ENCODE peak calls at places on chromosome 16, in nine cellular contexts. A is prostate gland, X is stomach, F is MM.1S, U is psoas muscle, N is breast epithelium, Q is A549, T is heart left ventricle, G is esophagus squamous epithelium. Z is an unnamed sample.
A peak's percentile ranks its signal among the peaks of the same experiment; 100 is the strongest.

GRCh38 chr16:66401610-66402009 is 25.5 kb upstream of the BEAN1 start:
- DNase-seq in A (no peak), X (no peak), F (no peak), U (no peak), N (no peak), Q (no peak), T (no peak), G (no peak), Z (no peak)

GRCh38 chr16:12410842-12411490 is 392.7 kb downstream of the CPPED1 start:
- DNase-seq in A (no peak), X (no peak), F (no peak), U (no peak), N (no peak), Q (no peak), T (no peak), G (no peak), Z (no peak)

GRCh38 chr16:53261276-53261675 is 173.0 kb upstream of the RBL2 start:
- DNase-seq in A (no peak), X (no peak), F (no peak), U (no peak), N (no peak), Q (no peak), T (no peak), G (no peak), Z (no peak)

GRCh38 chr16:30399435-30400186 is 4.4 kb downstream of the ZNF48 start:
- DNase-seq in A (no peak), X (no peak), F (no peak), U (no peak), N (no peak), Q (no peak), T (no peak), G (no peak), Z (no peak)

GRCh38 chr16:13305019-13305755 is 403.8 kb downstream of the SHISA9 start:
- DNase-seq in A (no peak), X (no peak), F (no peak), U (no peak), N (no peak), Q (no peak), T (no peak), G (no peak), Z (no peak)

GRCh38 chr16:71781741-71782140 is 26.9 kb downstream of the AP1G1 start:
- DNase-seq in A (no peak), X (no peak), F (no peak), U (no peak), N (no peak), Q (no peak), T (no peak), G (no peak), Z (no peak)

GRCh38 chr16:82715833-82716232 is 89.1 kb downstream of the CDH13 start:
- DNase-seq in A (no peak), X (no peak), F (no peak), U (peak; percentile 43), N (no peak), Q (no peak), T (peak; percentile 79), G (no peak), Z (no peak)

GRCh38 chr16:75279277-75279676 is 27.9 kb upstream of the BCAR1 start:
- DNase-seq in A (no peak), X (no peak), F (no peak), U (no peak), N (no peak), Q (no peak), T (no peak), G (no peak), Z (no peak)

DNA sequence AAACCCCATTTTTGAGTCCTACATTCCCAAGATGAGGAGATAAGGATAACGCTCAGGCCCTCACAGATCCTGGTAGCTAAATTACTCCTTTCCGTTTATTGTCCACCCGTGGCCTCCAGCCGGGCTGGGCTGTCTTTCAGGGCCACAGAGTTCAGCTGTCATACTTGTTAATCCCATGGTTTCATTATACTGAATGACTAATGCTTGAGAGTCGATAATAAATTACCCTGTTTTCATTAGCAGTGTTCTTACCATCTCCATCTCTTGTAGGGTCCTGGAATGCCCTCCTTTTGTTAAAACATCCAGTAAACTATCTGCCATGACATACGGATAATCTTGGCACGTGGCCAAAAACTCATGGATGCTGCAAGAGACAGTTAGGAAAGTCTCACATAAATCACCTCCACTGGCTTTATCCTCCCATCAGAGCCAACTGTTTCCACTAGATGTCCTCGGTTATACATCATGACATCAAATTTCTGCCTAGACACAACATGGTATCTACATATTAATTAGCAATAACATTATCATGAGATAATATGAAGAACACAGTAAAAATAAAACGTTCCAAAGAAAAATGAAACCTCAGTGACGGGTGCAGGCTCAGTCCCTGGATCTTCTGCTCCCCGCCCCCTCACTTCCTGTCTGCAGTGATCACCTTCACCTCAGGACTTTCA is 45.3 kb downstream of the BRD7 start:
- DNase-seq in A (no peak), X (no peak), F (peak; percentile 23), U (no peak), N (no peak), Q (no peak), T (no peak), G (no peak), Z (no peak)
- TF ChIP-seq CTCF in A (peak; percentile 15), X (no peak), F (peak; percentile 39), U (no peak), N (no peak), Q (peak; percentile 40), T (no peak), G (no peak), Z (no peak)

GRCh38 chr16:81650281-81650680 is 128.8 kb upstream of the PLCG2 start:
- DNase-seq in A (no peak), X (no peak), F (no peak), U (no peak), N (no peak), Q (no peak), T (no peak), G (no peak), Z (no peak)

GRCh38 chr16:81650982-81651562 is 128.0 kb upstream of the PLCG2 start:
- DNase-seq in A (peak; percentile 36), X (peak; percentile 50), F (no peak), U (peak; percentile 62), N (no peak), Q (no peak), T (peak; percentile 81), G (no peak), Z (peak; percentile 86)

GRCh38 chr16:81654346-81654745 is 124.7 kb upstream of the PLCG2 start:
- DNase-seq in A (no peak), X (no peak), F (no peak), U (no peak), N (no peak), Q (no peak), T (no peak), G (no peak), Z (no peak)

GRCh38 chr16:81652798-81653505 is 126.1 kb upstream of the PLCG2 start:
- DNase-seq in A (no peak), X (no peak), F (peak; percentile 70), U (no peak), N (no peak), Q (no peak), T (no peak), G (no peak), Z (no peak)

GRCh38 chr16:81651758-81652718 is 127.1 kb upstream of the PLCG2 start:
- DNase-seq in A (no peak), X (no peak), F (peak; percentile 13), U (no peak), N (no peak), Q (no peak), T (no peak), G (no peak), Z (no peak)
- H3K4me3 ChIP-seq in A (no peak overlapping the region), X (peak overlapping the region; percentile 34), F (peak overlapping the region; percentile 70), U (no peak overlapping the region), N (peak overlapping the region; percentile 18), Q (no peak overlapping the region), T (peak overlapping the region; percentile 10), G (peak overlapping the region; percentile 35), Z (peak overlapping the region; percentile 27)

DNA sequence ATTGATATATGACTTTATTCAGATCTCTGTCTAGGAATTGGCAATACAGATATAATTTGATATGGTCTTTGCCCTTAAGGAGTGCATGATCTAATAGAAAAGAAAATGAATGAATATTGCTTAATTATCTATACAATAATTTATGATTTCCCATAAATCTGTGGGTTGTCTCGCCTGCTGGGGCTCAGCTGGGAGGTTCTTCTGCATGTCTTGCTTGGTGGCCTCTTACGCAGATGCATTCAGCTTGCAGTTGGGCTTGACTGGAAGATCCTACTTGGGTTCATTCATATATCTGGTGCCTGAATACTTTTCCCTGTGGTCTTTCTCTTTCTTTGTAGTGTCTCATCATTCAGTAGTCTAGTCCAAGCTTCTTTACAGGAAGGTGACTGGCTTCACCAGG is 34.0 kb upstream of the GOT2 start:
- DNase-seq in A (no peak), X (no peak), F (no peak), U (no peak), N (no peak), Q (no peak), T (no peak), G (no peak), Z (no peak)
- H3K4me1 ChIP-seq in A (no peaks in the 10 kb centered on the region), X (no peaks in the 10 kb centered on the region), F (no peaks in the 10 kb centered on the region), U (no peaks in the 10 kb centered on the region), N (no peaks in the 10 kb centered on the region), Q (no peaks in the 10 kb centered on the region), T (no peaks in the 10 kb centered on the region), G (no peaks in the 10 kb centered on the region), Z (no peaks in the 10 kb centered on the region)

GRCh38 chr16:58661199-58661830 is 23.3 kb downstream of the SLC38A7 start:
- DNase-seq in A (peak; percentile 39), X (peak; percentile 41), F (peak; percentile 63), U (peak; percentile 54), N (no peak), Q (peak; percentile 94), T (peak; percentile 78), G (no peak), Z (peak; percentile 69)
- TF ChIP-seq CTCF in A (peak; percentile 43), X (no peak), F (peak; percentile 70), U (peak; percentile 59), N (no peak), Q (peak; percentile 87), T (peak; percentile 48), G (no peak), Z (peak; percentile 32)

GRCh38 chr16:22359679-22360078 is 14.7 kb downstream of the CDR2 start:
- DNase-seq in A (no peak), X (no peak), F (no peak), U (no peak), N (no peak), Q (no peak), T (no peak), G (no peak), Z (no peak)

GRCh38 chr16:22355487-22355908 is 18.9 kb downstream of the CDR2 start:
- DNase-seq in A (no peak), X (no peak), F (peak; percentile 22), U (no peak), N (no peak), Q (no peak), T (no peak), G (no peak), Z (no peak)

GRCh38 chr16:22358000-22358399 is 16.4 kb downstream of the CDR2 start:
- DNase-seq in A (no peak), X (no peak), F (peak; percentile 50), U (no peak), N (no peak), Q (no peak), T (no peak), G (no peak), Z (no peak)

GRCh38 chr16:22356930-22357634 is 17.3 kb downstream of the CDR2 start:
- DNase-seq in A (no peak), X (no peak), F (no peak), U (no peak), N (no peak), Q (no peak), T (no peak), G (no peak), Z (no peak)

GRCh38 chr16:22357635-22357971 is 16.8 kb downstream of the CDR2 start:
- DNase-seq in A (no peak), X (no peak), F (peak; percentile 76), U (no peak), N (no peak), Q (no peak), T (no peak), G (no peak), Z (no peak)
- H3K4me3 ChIP-seq in A (no peak overlapping the region), X (no peak overlapping the region), F (no peak overlapping the region), U (no peak overlapping the region), N (no peak overlapping the region), Q (no peak overlapping the region), T (no peak overlapping the region), G (no peak overlapping the region), Z (no peak overlapping the region)

Z was measured in testis.